ENCODE peak calls at places on chromosomes 13 and 19, in four cellular contexts. S, V, P and Y are unnamed samples.
A peak's percentile ranks its signal among the peaks of the same experiment; 100 is the strongest.

GRCh38 chr19:46985532-46986415 is 33.9 kb upstream of the NPAS1 start:
- DNase-seq in S (no peak), V (peak; percentile 41), P (no peak), Y (no peak)

GRCh38 chr19:41533691-41534090 is 42.3 kb upstream of the CEACAM21 start:
- DNase-seq in S (no peak), V (no peak), P (no peak), Y (no peak)

GRCh38 chr13:97121894-97122293 is 100.2 kb upstream of the MBNL2 start:
- DNase-seq in S (no peak), V (no peak), P (no peak), Y (no peak)

GRCh38 chr13:84607614-84608013 is 725.3 kb upstream of the SLITRK1 start:
- DNase-seq in S (no peak), V (no peak), P (no peak), Y (no peak)

GRCh38 chr19:9407827-9408226 is 27.5 kb downstream of the ZNF266 start:
- DNase-seq in S (no peak), V (no peak), P (no peak), Y (no peak)

GRCh38 chr13:39023761-39024160 is 14.1 kb downstream of the PROSER1 start:
- DNase-seq in S (no peak), V (no peak), P (no peak), Y (no peak)

GRCh38 chr13:52447815-52448552 is 2.5 kb downstream of the VPS36 start:
- DNase-seq in S (no peak), V (no peak), P (no peak), Y (peak; percentile 26)

GRCh38 chr13:22717036-22717435 is 463.7 kb upstream of the SGCG start:
- DNase-seq in S (no peak), V (no peak), P (no peak), Y (no peak)

GRCh38 chr19:50718255-50719118 is 1.1 kb downstream of the SHANK1 start:
- DNase-seq in S (no peak), V (no peak), P (no peak), Y (no peak)

GRCh38 chr13:108980237-108980636 is 350.8 kb downstream of the MYO16 start:
- DNase-seq in S (no peak), V (no peak), P (no peak), Y (no peak)

GRCh38 chr19:13573268-13573667 is 67.0 kb upstream of the CACNA1A start:
- DNase-seq in S (no peak), V (no peak), P (no peak), Y (no peak)

GRCh38 chr19:1445932-1446712 is 3.8 kb upstream of the APC2 start:
- DNase-seq in S (no peak), V (peak; percentile 74), P (no peak), Y (peak; percentile 41)

GRCh38 chr19:34959021-34959420 is 5.0 kb downstream of the ZNF792 start:
- DNase-seq in S (no peak), V (no peak), P (no peak), Y (no peak)
- H3K9me3 ChIP-seq in S (peaks cover 20% of the 10 kb centered on the region), V (peaks cover 8% of the 10 kb centered on the region), P (no peaks in the 10 kb centered on the region), Y (peaks cover 41% of the 10 kb centered on the region)

GRCh38 chr13:50599046-50599445 is 244.4 kb downstream of the DLEU7 start:
- DNase-seq in S (no peak), V (no peak), P (no peak), Y (peak; percentile 70)
- H3K4me1 ChIP-seq in S (peaks cover 60% of the 10 kb centered on the region), V (peaks cover 4% of the 10 kb centered on the region), P (peaks cover 8% of the 10 kb centered on the region), Y (peaks cover 56% of the 10 kb centered on the region)

GRCh38 chr19:12379732-12380443 is 14.4 kb upstream of the ZNF442 start:
- DNase-seq in S (no peak), V (no peak), P (no peak), Y (no peak)
- H3K9me3 ChIP-seq in S (no peaks in the 10 kb centered on the region), V (no peaks in the 10 kb centered on the region), P (peaks cover 2% of the 10 kb centered on the region), Y (peaks cover 37% of the 10 kb centered on the region)

GRCh38 chr19:49420227-49420626 is 3.0 kb downstream of the PTH2 start:
- DNase-seq in S (no peak), V (no peak), P (no peak), Y (no peak)

GRCh38 chr19:49421878-49422202 is 1.4 kb downstream of the PTH2 start:
- DNase-seq in S (no peak), V (no peak), P (no peak), Y (no peak)

GRCh38 chr19:49417090-49417489 is 6.2 kb downstream of the PTH2 start:
- DNase-seq in S (no peak), V (no peak), P (no peak), Y (peak; percentile 76)

GRCh38 chr19:49421039-49421877 is 2.0 kb downstream of the PTH2 start:
- DNase-seq in S (peak; percentile 73), V (peak; percentile 87), P (peak; percentile 50), Y (peak; percentile 96)

GRCh38 chr19:49419173-49419572 is 4.1 kb downstream of the PTH2 start:
- DNase-seq in S (no peak), V (no peak), P (no peak), Y (no peak)
- H3K4me1 ChIP-seq in S (peaks cover 28% of the 10 kb centered on the region), V (peaks cover 18% of the 10 kb centered on the region), P (peaks cover 24% of the 10 kb centered on the region), Y (peaks cover 62% of the 10 kb centered on the region)

DNA sequence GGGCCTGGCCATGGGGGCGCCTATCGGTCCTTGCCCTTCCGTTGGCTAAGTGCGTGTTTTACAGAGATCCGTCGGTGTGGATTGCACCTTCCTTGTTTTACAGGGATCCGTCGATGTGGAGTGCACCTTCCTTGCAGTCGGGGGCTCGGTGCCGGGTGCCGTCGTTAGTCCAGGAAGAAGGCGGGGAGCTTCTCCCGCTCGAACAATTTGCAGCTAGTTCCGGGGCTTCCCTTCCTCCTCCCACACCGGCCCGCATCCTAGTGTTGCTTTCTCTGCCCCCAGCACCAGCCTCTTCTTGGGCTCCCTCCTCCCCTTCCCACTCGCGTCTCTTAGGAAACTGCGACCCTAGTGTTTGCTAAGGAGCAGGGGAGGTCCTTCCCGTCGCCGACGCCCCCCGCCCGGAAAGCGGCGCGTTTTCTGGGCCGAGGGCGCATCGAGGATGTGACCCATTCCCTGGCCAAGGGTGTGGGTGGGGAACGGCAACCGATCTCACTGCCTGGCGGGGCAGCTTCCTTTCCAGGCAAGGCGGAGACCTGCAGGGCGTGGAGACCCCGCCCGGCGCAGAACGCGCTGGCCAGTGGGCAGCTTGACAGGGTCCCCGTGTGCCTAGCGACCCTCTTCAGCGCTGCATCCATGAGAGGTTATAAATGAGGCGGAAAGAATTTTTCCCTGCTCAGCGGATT is 75.7 kb upstream of the ZNF91 start:
- DNase-seq in S (no peak), V (no peak), P (no peak), Y (no peak)
- H3K9me3 ChIP-seq in S (no peaks in the 10 kb centered on the region), V (peaks cover 3% of the 10 kb centered on the region), P (no peaks in the 10 kb centered on the region), Y (peaks cover 9% of the 10 kb centered on the region)